ENCODE peak calls at places on chromosomes 1 and 21, in four cellular contexts. One of them, this sample, is unnamed. For H3K4me1, the result is how much of the 10 kb centered on the place peaks cover.

GRCh38 chr1:55612988-55613387 is 397.8 kb upstream of the USP24 start:
- DNase-seq in psoas muscle: no peak
- DNase-seq in PC-3: no peak
- DNase-seq in SJSA1: peak
- DNase-seq in this sample: peak

GRCh38 chr1:78210167-78210566 is 164.4 kb downstream of the GIPC2 start:
- DNase-seq in psoas muscle: no peak
- DNase-seq in PC-3: peak
- DNase-seq in SJSA1: no peak
- DNase-seq in this sample: no peak

GRCh38 chr21:34679056-34679455 is 10.3 kb downstream of the CLIC6 start:
- DNase-seq in psoas muscle: no peak
- DNase-seq in PC-3: no peak
- DNase-seq in SJSA1: no peak
- DNase-seq in this sample: no peak

GRCh38 chr1:40385437-40386310 is 12.1 kb downstream of the SMAP2 start:
- DNase-seq in psoas muscle: no peak
- DNase-seq in PC-3: no peak
- DNase-seq in SJSA1: peak
- DNase-seq in this sample: no peak

GRCh38 chr1:68346192-68346808 is 103.5 kb downstream of the RPE65 start:
- DNase-seq in psoas muscle: no peak
- DNase-seq in PC-3: peak
- DNase-seq in SJSA1: peak
- DNase-seq in this sample: peak

GRCh38 chr1:7187121-7187510 is 401.9 kb downstream of the CAMTA1 start:
- DNase-seq in psoas muscle: no peak
- DNase-seq in PC-3: no peak
- DNase-seq in SJSA1: no peak
- DNase-seq in this sample: no peak

GRCh38 chr1:86933051-86933450 is 18.6 kb downstream of the HS2ST1 start:
- DNase-seq in psoas muscle: no peak
- DNase-seq in PC-3: no peak
- DNase-seq in SJSA1: no peak
- DNase-seq in this sample: no peak

GRCh38 chr21:29671728-29672127 is 268.1 kb downstream of the GRIK1 start:
- DNase-seq in psoas muscle: no peak
- DNase-seq in PC-3: no peak
- DNase-seq in SJSA1: no peak
- DNase-seq in this sample: no peak

GRCh38 chr1:67850151-67850551 is 16.9 kb upstream of the GNG12 start:
- DNase-seq in psoas muscle: no peak
- DNase-seq in PC-3: peak
- DNase-seq in SJSA1: peak
- DNase-seq in this sample: peak

GRCh38 chr1:75361260-75361659 is 227.1 kb downstream of the LHX8 start:
- DNase-seq in psoas muscle: no peak
- DNase-seq in PC-3: no peak
- DNase-seq in SJSA1: no peak
- DNase-seq in this sample: no peak

GRCh38 chr1:219264557-219264956 is 90.9 kb downstream of the LYPLAL1 start:
- DNase-seq in psoas muscle: no peak
- DNase-seq in PC-3: no peak
- DNase-seq in SJSA1: no peak
- DNase-seq in this sample: peak

GRCh38 chr1:102550729-102551384 is 554.1 kb upstream of the OLFM3 start:
- DNase-seq in psoas muscle: no peak
- DNase-seq in PC-3: peak
- DNase-seq in SJSA1: peak
- DNase-seq in this sample: peak

GRCh38 chr21:31894441-31894840 is 21.6 kb downstream of the HUNK start:
- DNase-seq in psoas muscle: no peak
- DNase-seq in PC-3: no peak
- DNase-seq in SJSA1: no peak
- DNase-seq in this sample: no peak

GRCh38 chr1:182786223-182787001 is 3.2 kb upstream of the NPL start:
- DNase-seq in psoas muscle: peak
- DNase-seq in PC-3: peak
- DNase-seq in SJSA1: peak
- DNase-seq in this sample: peak

GRCh38 chr1:10962483-10962882 is 50.0 kb upstream of the TARDBP start:
- DNase-seq in psoas muscle: no peak
- DNase-seq in PC-3: peak
- DNase-seq in SJSA1: no peak
- DNase-seq in this sample: no peak

GRCh38 chr1:101302831-101303511 is 66.2 kb downstream of the S1PR1 start:
- DNase-seq in psoas muscle: no peak
- DNase-seq in PC-3: no peak
- DNase-seq in SJSA1: peak
- DNase-seq in this sample: peak

GRCh38 chr1:222554177-222554576 is 6.3 kb upstream of the HHIPL2 start:
- DNase-seq in psoas muscle: no peak
- DNase-seq in PC-3: peak
- DNase-seq in SJSA1: no peak
- DNase-seq in this sample: no peak

GRCh38 chr1:206890125-206890637 is 7.1 kb upstream of the IL24 start:
- DNase-seq in psoas muscle: no peak
- DNase-seq in PC-3: peak
- DNase-seq in SJSA1: no peak
- DNase-seq in this sample: peak

GRCh38 chr21:44496900-44497550 is 41.7 kb downstream of the LRRC3 start:
- DNase-seq in psoas muscle: no peak
- DNase-seq in PC-3: no peak
- DNase-seq in SJSA1: no peak
- DNase-seq in this sample: no peak

GRCh38 chr1:197485790-197486189 is 217.7 kb downstream of the CRB1 start:
- DNase-seq in psoas muscle: no peak
- DNase-seq in PC-3: peak
- DNase-seq in SJSA1: no peak
- DNase-seq in this sample: no peak

GRCh38 chr1:199573047-199573446 is 454.5 kb upstream of the NR5A2 start:
- DNase-seq in psoas muscle: no peak
- DNase-seq in PC-3: peak
- DNase-seq in SJSA1: no peak
- DNase-seq in this sample: no peak

GRCh38 chr1:98017184-98017583 is 96.3 kb upstream of the DPYD start:
- DNase-seq in psoas muscle: no peak
- DNase-seq in PC-3: no peak
- DNase-seq in SJSA1: no peak
- DNase-seq in this sample: no peak

DNA sequence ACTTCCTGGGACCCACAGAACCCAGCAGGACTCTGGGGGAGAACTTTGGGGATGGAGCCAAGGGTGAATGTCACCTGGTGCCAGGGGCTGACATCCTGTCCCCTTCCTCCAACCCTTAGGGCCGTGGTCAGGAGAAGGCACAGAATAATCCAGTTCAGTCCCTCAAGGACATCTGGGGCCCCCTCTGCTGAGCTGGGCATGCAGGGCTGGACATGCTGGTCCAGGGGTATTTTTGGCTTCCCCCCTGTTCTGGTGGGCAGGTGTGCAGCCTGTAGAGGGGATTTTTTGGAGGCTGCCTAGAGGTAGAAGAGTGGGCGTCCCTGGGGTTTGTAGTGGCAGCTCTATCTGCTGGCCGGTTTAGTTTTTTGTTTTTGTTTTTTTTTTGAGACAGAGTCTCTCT is 3.4 kb upstream of the CROCC start:
- DNase-seq in psoas muscle: peak
- DNase-seq in PC-3: no peak
- DNase-seq in SJSA1: no peak
- DNase-seq in this sample: no peak
- H3K4me1 ChIP-seq in psoas muscle: under half
- H3K4me1 ChIP-seq in PC-3: under half
- H3K4me1 ChIP-seq in SJSA1: under half
- H3K4me1 ChIP-seq in this sample: under half

DNA sequence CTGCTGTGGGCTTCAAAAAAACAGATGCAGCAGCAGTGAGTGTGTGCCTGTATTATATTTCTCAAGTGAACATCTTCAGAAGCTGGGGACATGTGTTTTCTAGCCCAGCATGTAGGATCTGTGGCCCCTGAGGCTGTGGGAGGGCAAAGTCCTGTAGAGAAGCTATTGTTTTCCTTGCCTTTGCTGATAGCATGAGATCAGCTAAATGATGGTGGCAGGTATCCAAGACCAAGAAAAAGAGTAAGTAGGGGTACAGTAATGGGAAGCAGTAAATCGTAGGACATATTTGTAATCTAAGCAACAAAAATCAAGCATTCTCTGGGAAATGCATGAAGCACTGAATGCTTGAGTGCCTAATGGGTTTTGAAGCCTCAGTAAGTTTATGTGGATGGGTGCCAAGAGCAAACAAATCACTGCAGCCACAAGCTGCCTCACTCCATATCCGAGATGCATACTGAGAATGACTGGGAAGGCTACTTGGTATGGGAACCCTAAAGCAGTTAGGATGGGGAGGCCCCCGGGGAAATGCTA is 98.3 kb downstream of the CD58 start:
- DNase-seq in psoas muscle: no peak
- DNase-seq in PC-3: no peak
- DNase-seq in SJSA1: no peak
- DNase-seq in this sample: peak
- H3K4me1 ChIP-seq in psoas muscle: under half
- H3K4me1 ChIP-seq in PC-3: under half
- H3K4me1 ChIP-seq in SJSA1: under half
- H3K4me1 ChIP-seq in this sample: under half

GRCh38 chr1:167232801-167233200 is 12.1 kb downstream of the POU2F1 start:
- DNase-seq in psoas muscle: no peak
- DNase-seq in PC-3: peak
- DNase-seq in SJSA1: no peak
- DNase-seq in this sample: no peak

GRCh38 chr1:167229719-167230385 is 9.2 kb downstream of the POU2F1 start:
- DNase-seq in psoas muscle: no peak
- DNase-seq in PC-3: peak
- DNase-seq in SJSA1: no peak
- DNase-seq in this sample: no peak

GRCh38 chr1:167233373-167233772 is 12.7 kb downstream of the POU2F1 start:
- DNase-seq in psoas muscle: no peak
- DNase-seq in PC-3: no peak
- DNase-seq in SJSA1: no peak
- DNase-seq in this sample: no peak

GRCh38 chr1:167227934-167228378 is 7.3 kb downstream of the POU2F1 start:
- DNase-seq in psoas muscle: no peak
- DNase-seq in PC-3: peak
- DNase-seq in SJSA1: no peak
- DNase-seq in this sample: no peak

GRCh38 chr1:167230437-167230836 is 9.8 kb downstream of the POU2F1 start:
- DNase-seq in psoas muscle: no peak
- DNase-seq in PC-3: no peak
- DNase-seq in SJSA1: no peak
- DNase-seq in this sample: no peak
- H3K4me1 ChIP-seq in psoas muscle: under half
- H3K4me1 ChIP-seq in PC-3: under half
- H3K4me1 ChIP-seq in SJSA1: under half
- H3K4me1 ChIP-seq in this sample: under half

GRCh38 chr1:37040773-37041172 is 6.5 kb upstream of the GRIK3 start:
- DNase-seq in psoas muscle: no peak
- DNase-seq in PC-3: no peak
- DNase-seq in SJSA1: no peak
- DNase-seq in this sample: no peak
- H3K4me1 ChIP-seq in psoas muscle: under half
- H3K4me1 ChIP-seq in PC-3: under half
- H3K4me1 ChIP-seq in SJSA1: under half
- H3K4me1 ChIP-seq in this sample: under half

GRCh38 chr1:230153655-230154296 is 86.7 kb downstream of the GALNT2 start:
- DNase-seq in psoas muscle: no peak
- DNase-seq in PC-3: no peak
- DNase-seq in SJSA1: peak
- DNase-seq in this sample: peak

GRCh38 chr1:230157409-230158390 is 90.7 kb downstream of the GALNT2 start:
- DNase-seq in psoas muscle: no peak
- DNase-seq in PC-3: peak
- DNase-seq in SJSA1: no peak
- DNase-seq in this sample: no peak

GRCh38 chr1:230156536-230156935 is 89.5 kb downstream of the GALNT2 start:
- DNase-seq in psoas muscle: no peak
- DNase-seq in PC-3: no peak
- DNase-seq in SJSA1: no peak
- DNase-seq in this sample: no peak

GRCh38 chr1:230155021-230155420 is 88.0 kb downstream of the GALNT2 start:
- DNase-seq in psoas muscle: no peak
- DNase-seq in PC-3: no peak
- DNase-seq in SJSA1: no peak
- DNase-seq in this sample: no peak

DNA sequence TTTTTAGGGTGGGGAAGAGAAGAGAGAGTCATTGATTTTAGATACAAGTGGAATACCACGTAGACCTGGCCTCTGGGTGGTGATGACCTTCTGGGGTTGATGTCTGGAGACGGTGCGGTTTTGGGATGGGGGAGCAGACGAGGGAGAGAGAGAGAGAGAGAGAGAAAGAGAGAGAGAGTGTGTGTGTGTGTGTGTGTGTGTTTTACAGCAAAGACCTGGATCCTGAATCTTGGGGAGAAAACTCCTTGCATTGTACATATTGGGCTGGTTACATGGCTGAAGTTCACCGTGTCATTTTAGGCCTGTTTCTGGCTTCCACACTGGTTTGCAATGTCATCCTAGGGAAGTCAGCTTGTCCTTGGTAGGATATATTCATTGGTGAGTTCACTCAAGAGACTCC is 89.0 kb downstream of the GALNT2 start:
- DNase-seq in psoas muscle: no peak
- DNase-seq in PC-3: no peak
- DNase-seq in SJSA1: no peak
- DNase-seq in this sample: no peak
- H3K4me1 ChIP-seq in psoas muscle: half or more
- H3K4me1 ChIP-seq in PC-3: under half
- H3K4me1 ChIP-seq in SJSA1: under half
- H3K4me1 ChIP-seq in this sample: under half

GRCh38 chr1:3070654-3071506 is 1.9 kb downstream of the PRDM16 start:
- DNase-seq in psoas muscle: peak
- DNase-seq in PC-3: no peak
- DNase-seq in SJSA1: no peak
- DNase-seq in this sample: peak
- H3K4me1 ChIP-seq in psoas muscle: under half
- H3K4me1 ChIP-seq in PC-3: under half
- H3K4me1 ChIP-seq in SJSA1: under half
- H3K4me1 ChIP-seq in this sample: under half

DNA sequence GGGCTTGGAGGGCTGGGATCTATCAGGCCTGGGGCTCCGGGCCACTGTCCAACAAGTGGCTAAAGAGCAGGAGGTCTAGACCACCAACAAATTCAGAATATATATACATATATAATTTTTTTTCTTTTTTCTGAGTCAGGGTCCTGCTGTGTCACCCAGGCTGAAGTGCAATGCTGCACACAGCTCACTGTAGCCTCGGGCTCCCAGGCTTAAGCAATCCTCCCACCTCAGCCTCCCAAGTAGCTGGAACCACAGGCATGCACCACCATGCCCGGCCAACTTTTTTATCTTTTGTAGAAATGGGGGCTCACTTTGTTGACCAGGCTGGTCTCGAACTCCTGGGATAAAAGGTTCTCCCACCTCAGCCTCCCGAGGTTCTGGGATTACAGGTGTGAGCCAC is 6.8 kb upstream of the LAPTM5 start:
- DNase-seq in psoas muscle: no peak
- DNase-seq in PC-3: no peak
- DNase-seq in SJSA1: no peak
- DNase-seq in this sample: no peak
- H3K4me1 ChIP-seq in psoas muscle: under half
- H3K4me1 ChIP-seq in PC-3: under half
- H3K4me1 ChIP-seq in SJSA1: under half
- H3K4me1 ChIP-seq in this sample: under half

GRCh38 chr1:232334246-232334645 is 295.7 kb downstream of the SIPA1L2 start:
- DNase-seq in psoas muscle: no peak
- DNase-seq in PC-3: no peak
- DNase-seq in SJSA1: no peak
- DNase-seq in this sample: no peak
- H3K4me1 ChIP-seq in psoas muscle: under half
- H3K4me1 ChIP-seq in PC-3: under half
- H3K4me1 ChIP-seq in SJSA1: under half
- H3K4me1 ChIP-seq in this sample: under half